ENCODE peak calls at places on chromosomes 13 and 19, in eight cellular contexts. One of them, this sample, is unnamed.

GRCh38 chr19:39183100-39183499 is 13.7 kb upstream of the NCCRP1 start:
- DNase-seq in fibroblast of lung: no peak
- DNase-seq in brain microvascular endothelial cell: no peak
- DNase-seq in mesothelial cell of epicardium: no peak
- DNase-seq in MCF 10A: no peak
- DNase-seq in mammary epithelial cell: no peak
- DNase-seq in Panc1: no peak
- DNase-seq in endothelial cell: no peak
- DNase-seq in this sample: no peak

GRCh38 chr13:94419304-94419943 is 60.1 kb downstream of the DCT start:
- DNase-seq in mesothelial cell of epicardium: no peak
- DNase-seq in mammary epithelial cell: peak
- DNase-seq in endothelial cell: no peak
- DNase-seq in Panc1: peak
- DNase-seq in MCF 10A: peak
- DNase-seq in fibroblast of lung: peak
- DNase-seq in brain microvascular endothelial cell: peak
- DNase-seq in this sample: peak

GRCh38 chr13:21897140-21897539 is 226.3 kb downstream of the FGF9 start:
- DNase-seq in Panc1: no peak
- DNase-seq in mammary epithelial cell: no peak
- DNase-seq in MCF 10A: no peak
- DNase-seq in brain microvascular endothelial cell: no peak
- DNase-seq in fibroblast of lung: no peak
- DNase-seq in endothelial cell: no peak
- DNase-seq in mesothelial cell of epicardium: no peak
- DNase-seq in this sample: no peak

GRCh38 chr13:41645313-41645712 is 188.0 kb downstream of the RGCC start:
- DNase-seq in mammary epithelial cell: peak
- DNase-seq in Panc1: no peak
- DNase-seq in endothelial cell: no peak
- DNase-seq in fibroblast of lung: peak
- DNase-seq in MCF 10A: peak
- DNase-seq in brain microvascular endothelial cell: peak
- DNase-seq in mesothelial cell of epicardium: no peak
- DNase-seq in this sample: peak

GRCh38 chr19:50242586-50242985 is 39.2 kb downstream of the MYH14 start:
- DNase-seq in fibroblast of lung: peak
- DNase-seq in Panc1: no peak
- DNase-seq in mammary epithelial cell: no peak
- DNase-seq in mesothelial cell of epicardium: no peak
- DNase-seq in MCF 10A: no peak
- DNase-seq in brain microvascular endothelial cell: no peak
- DNase-seq in endothelial cell: no peak
- DNase-seq in this sample: no peak

GRCh38 chr13:112171570-112171965 is 104.6 kb downstream of the SOX1 start:
- DNase-seq in brain microvascular endothelial cell: no peak
- DNase-seq in mesothelial cell of epicardium: no peak
- DNase-seq in endothelial cell: no peak
- DNase-seq in Panc1: no peak
- DNase-seq in MCF 10A: no peak
- DNase-seq in mammary epithelial cell: no peak
- DNase-seq in fibroblast of lung: no peak
- DNase-seq in this sample: no peak

GRCh38 chr19:585551-586110 is 4.0 kb upstream of the HCN2 start:
- DNase-seq in mesothelial cell of epicardium: no peak
- DNase-seq in brain microvascular endothelial cell: no peak
- DNase-seq in MCF 10A: no peak
- DNase-seq in mammary epithelial cell: no peak
- DNase-seq in fibroblast of lung: no peak
- DNase-seq in Panc1: no peak
- DNase-seq in endothelial cell: no peak
- DNase-seq in this sample: no peak

GRCh38 chr19:3163230-3163886 is 15.2 kb upstream of the S1PR4 start:
- DNase-seq in mammary epithelial cell: peak
- DNase-seq in mesothelial cell of epicardium: peak
- DNase-seq in Panc1: no peak
- DNase-seq in brain microvascular endothelial cell: peak
- DNase-seq in MCF 10A: peak
- DNase-seq in fibroblast of lung: peak
- DNase-seq in endothelial cell: peak
- DNase-seq in this sample: peak

GRCh38 chr19:18470153-18470552 is 32.2 kb upstream of the ISYNA1 start:
- DNase-seq in Panc1: no peak
- DNase-seq in mesothelial cell of epicardium: no peak
- DNase-seq in brain microvascular endothelial cell: no peak
- DNase-seq in mammary epithelial cell: no peak
- DNase-seq in MCF 10A: peak
- DNase-seq in endothelial cell: peak
- DNase-seq in fibroblast of lung: no peak
- DNase-seq in this sample: no peak

GRCh38 chr19:15340086-15340485 is 7.7 kb upstream of the BRD4 start:
- DNase-seq in MCF 10A: no peak
- DNase-seq in mesothelial cell of epicardium: no peak
- DNase-seq in fibroblast of lung: no peak
- DNase-seq in brain microvascular endothelial cell: no peak
- DNase-seq in Panc1: no peak
- DNase-seq in endothelial cell: no peak
- DNase-seq in mammary epithelial cell: no peak
- DNase-seq in this sample: no peak

GRCh38 chr13:51034906-51035305 is 76.2 kb downstream of the C13orf42 start:
- DNase-seq in brain microvascular endothelial cell: no peak
- DNase-seq in mesothelial cell of epicardium: no peak
- DNase-seq in fibroblast of lung: no peak
- DNase-seq in MCF 10A: no peak
- DNase-seq in mammary epithelial cell: no peak
- DNase-seq in Panc1: no peak
- DNase-seq in endothelial cell: no peak
- DNase-seq in this sample: no peak

GRCh38 chr19:13502231-13502630 is 4.0 kb downstream of the CACNA1A start:
- DNase-seq in fibroblast of lung: no peak
- DNase-seq in MCF 10A: no peak
- DNase-seq in mesothelial cell of epicardium: no peak
- DNase-seq in brain microvascular endothelial cell: no peak
- DNase-seq in Panc1: no peak
- DNase-seq in mammary epithelial cell: no peak
- DNase-seq in endothelial cell: no peak
- DNase-seq in this sample: no peak

GRCh38 chr13:77892491-77892890 is 26.1 kb downstream of the EDNRB start:
- DNase-seq in fibroblast of lung: no peak
- DNase-seq in endothelial cell: no peak
- DNase-seq in MCF 10A: no peak
- DNase-seq in mesothelial cell of epicardium: no peak
- DNase-seq in Panc1: no peak
- DNase-seq in brain microvascular endothelial cell: no peak
- DNase-seq in mammary epithelial cell: no peak
- DNase-seq in this sample: no peak

DNA sequence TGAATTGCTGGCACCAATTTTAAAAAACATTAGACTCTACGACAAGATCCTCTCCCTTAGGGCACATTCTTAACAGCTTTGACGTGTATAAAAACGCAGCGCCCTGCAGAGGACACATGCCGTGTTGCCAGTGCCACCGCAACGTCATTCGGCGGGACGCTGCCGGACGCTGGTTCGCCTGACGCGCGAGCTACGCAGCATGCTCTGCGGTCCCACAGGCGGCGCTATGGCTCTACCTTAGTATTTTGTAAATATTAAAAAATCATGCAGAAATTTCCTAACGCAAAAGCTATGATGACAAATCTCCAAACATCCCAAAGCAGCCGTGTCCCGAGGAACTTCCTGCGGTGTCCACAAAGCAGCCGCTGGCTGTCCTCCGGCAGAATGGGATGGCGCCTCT is 4.2 kb upstream of the ADPRHL1 start:
- DNase-seq in endothelial cell: no peak
- DNase-seq in mammary epithelial cell: no peak
- DNase-seq in MCF 10A: no peak
- DNase-seq in fibroblast of lung: no peak
- DNase-seq in mesothelial cell of epicardium: no peak
- DNase-seq in brain microvascular endothelial cell: no peak
- DNase-seq in Panc1: no peak
- DNase-seq in this sample: no peak
- TF ChIP-seq CTCF in endothelial cell: no peak
- TF ChIP-seq CTCF in mammary epithelial cell: no peak
- TF ChIP-seq CTCF in MCF 10A: no peak
- TF ChIP-seq CTCF in fibroblast of lung: no peak
- TF ChIP-seq CTCF in mesothelial cell of epicardium: no peak
- TF ChIP-seq CTCF in brain microvascular endothelial cell: peak
- TF ChIP-seq CTCF in Panc1: no peak
- TF ChIP-seq CTCF in this sample: peak

GRCh38 chr13:111068009-111068350 is 47.1 kb upstream of the ARHGEF7 start:
- DNase-seq in mesothelial cell of epicardium: no peak
- DNase-seq in mammary epithelial cell: no peak
- DNase-seq in brain microvascular endothelial cell: no peak
- DNase-seq in endothelial cell: no peak
- DNase-seq in Panc1: no peak
- DNase-seq in MCF 10A: no peak
- DNase-seq in fibroblast of lung: no peak
- DNase-seq in this sample: no peak
- TF ChIP-seq CTCF in mesothelial cell of epicardium: no peak
- TF ChIP-seq CTCF in mammary epithelial cell: no peak
- TF ChIP-seq CTCF in brain microvascular endothelial cell: no peak
- TF ChIP-seq CTCF in endothelial cell: peak
- TF ChIP-seq CTCF in Panc1: peak
- TF ChIP-seq CTCF in MCF 10A: no peak
- TF ChIP-seq CTCF in fibroblast of lung: no peak
- TF ChIP-seq CTCF in this sample: no peak

DNA sequence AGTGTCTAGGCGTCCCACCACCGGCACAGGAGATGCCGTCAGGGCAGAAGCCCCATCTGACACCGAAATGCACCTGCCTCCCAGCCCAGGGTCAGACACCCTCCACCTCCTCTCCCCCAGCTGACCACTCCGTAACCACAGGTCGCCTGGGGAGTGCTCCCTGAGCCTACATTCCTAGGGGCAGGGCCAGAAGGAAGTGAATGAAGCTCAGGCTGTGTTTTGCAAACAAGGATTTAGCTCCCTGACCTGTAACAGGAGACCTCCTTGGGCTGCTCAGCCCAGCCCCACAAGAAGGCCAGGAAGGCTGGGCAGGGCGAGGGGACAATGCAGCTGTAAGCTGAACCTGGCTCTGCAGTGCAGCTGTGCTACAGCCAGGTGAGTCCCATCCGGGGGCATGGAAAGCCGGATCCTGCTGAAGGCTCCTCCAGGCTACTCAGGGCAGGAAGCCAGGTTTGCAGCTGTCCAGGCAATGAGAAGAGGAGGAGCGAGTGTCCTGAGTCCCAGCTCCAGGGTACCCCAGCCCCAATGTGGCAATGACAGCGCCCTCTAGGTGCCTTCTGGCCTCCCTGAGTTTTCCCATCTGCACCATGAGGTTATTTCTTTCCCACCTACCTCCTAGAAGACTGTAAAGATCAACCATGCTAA is 42.1 kb downstream of the RHPN2 start:
- DNase-seq in fibroblast of lung: no peak
- DNase-seq in endothelial cell: peak
- DNase-seq in MCF 10A: no peak
- DNase-seq in mammary epithelial cell: no peak
- DNase-seq in Panc1: no peak
- DNase-seq in mesothelial cell of epicardium: no peak
- DNase-seq in brain microvascular endothelial cell: no peak
- DNase-seq in this sample: no peak
- TF ChIP-seq CTCF in fibroblast of lung: no peak
- TF ChIP-seq CTCF in endothelial cell: no peak
- TF ChIP-seq CTCF in MCF 10A: no peak
- TF ChIP-seq CTCF in mammary epithelial cell: no peak
- TF ChIP-seq CTCF in Panc1: no peak
- TF ChIP-seq CTCF in mesothelial cell of epicardium: no peak
- TF ChIP-seq CTCF in brain microvascular endothelial cell: no peak
- TF ChIP-seq CTCF in this sample: no peak

DNA sequence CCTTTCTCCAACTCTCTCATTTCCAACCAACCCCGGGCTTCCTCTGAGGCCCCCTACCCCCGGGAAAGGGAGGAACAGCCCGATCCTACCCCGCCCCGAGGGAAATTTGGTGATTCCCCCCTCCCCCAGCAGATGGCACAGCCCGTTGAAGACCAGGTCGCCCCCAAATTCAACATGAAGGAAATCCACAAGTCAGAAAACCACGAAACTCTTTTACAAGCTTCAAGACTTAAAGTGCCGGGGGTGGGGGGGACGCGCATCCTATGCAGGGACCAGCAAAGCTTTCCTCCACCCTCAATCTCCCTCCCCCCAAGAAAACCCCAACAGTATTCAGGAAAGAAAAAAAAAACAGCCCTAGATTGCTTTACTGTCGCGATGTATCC is 1.8 kb downstream of the TCF3 start:
- DNase-seq in fibroblast of lung: peak
- DNase-seq in endothelial cell: no peak
- DNase-seq in mesothelial cell of epicardium: no peak
- DNase-seq in brain microvascular endothelial cell: no peak
- DNase-seq in MCF 10A: no peak
- DNase-seq in mammary epithelial cell: no peak
- DNase-seq in Panc1: no peak
- DNase-seq in this sample: peak
- TF ChIP-seq CTCF in fibroblast of lung: no peak
- TF ChIP-seq CTCF in endothelial cell: no peak
- TF ChIP-seq CTCF in mesothelial cell of epicardium: no peak
- TF ChIP-seq CTCF in brain microvascular endothelial cell: peak
- TF ChIP-seq CTCF in MCF 10A: no peak
- TF ChIP-seq CTCF in mammary epithelial cell: no peak
- TF ChIP-seq CTCF in Panc1: no peak
- TF ChIP-seq CTCF in this sample: peak